ENCODE peak calls at places on chromosomes 5 and 9, in four cellular contexts. W is BJ, Q is transverse colon, K is globus pallidus. L is an unnamed sample.

GRCh38 chr9:88721028-88721427 is 186.1 kb downstream of the NXNL2 start:
- DNase-seq in W (no peak), K (no peak), Q (no peak), L (no peak)

GRCh38 chr9:129275626-129276247 is 97.7 kb upstream of the IER5L start:
- DNase-seq in Q (no peak), W (no peak), K (no peak), L (no peak)

GRCh38 chr9:78370991-78371390 is 74.1 kb downstream of the PSAT1 start:
- DNase-seq in Q (no peak), W (no peak), K (no peak), L (no peak)

GRCh38 chr5:56164371-56164770 is 68.8 kb downstream of the ANKRD55 start:
- DNase-seq in Q (no peak), K (peak), W (no peak), L (no peak)

GRCh38 chr5:148561712-148562365 is 92.5 kb downstream of the HTR4 start:
- DNase-seq in Q (peak), W (no peak), K (no peak), L (no peak)

GRCh38 chr9:38443181-38443580 is 18.9 kb upstream of the IGFBPL1 start:
- DNase-seq in W (no peak), Q (no peak), K (no peak), L (no peak)

GRCh38 chr5:36874465-36874864 is 2.1 kb upstream of the NIPBL start:
- DNase-seq in K (peak), Q (no peak), W (no peak), L (no peak)

GRCh38 chr5:174323878-174324281 is 278.4 kb downstream of the NSG2 start:
- DNase-seq in K (peak), W (no peak), Q (no peak), L (no peak)

GRCh38 chr5:2251298-2251697 is 368.6 kb upstream of the IRX4 start:
- DNase-seq in W (no peak), Q (no peak), K (no peak), L (no peak)

GRCh38 chr9:113712053-113712452 is 164.1 kb upstream of the ZNF618 start:
- DNase-seq in K (no peak), Q (peak), W (no peak), L (no peak)

GRCh38 chr5:14509556-14509955 is 72.0 kb upstream of the OTULINL start:
- DNase-seq in W (no peak), K (no peak), Q (no peak), L (no peak)

GRCh38 chr9:89021154-89021803 is 30.0 kb downstream of the S1PR3 start:
- DNase-seq in W (peak), Q (no peak), K (no peak), L (peak)

GRCh38 chr5:8814081-8814480 is 731.8 kb downstream of the SEMA5A start:
- DNase-seq in K (no peak), Q (no peak), W (no peak), L (no peak)

GRCh38 chr5:148428825-148429224 is 45.1 kb downstream of the FBXO38 start:
- DNase-seq in K (no peak), W (no peak), Q (no peak), L (no peak)

GRCh38 chr5:150320048-150320555 is 17.4 kb upstream of the ARSI start:
- DNase-seq in Q (peak), W (peak), K (peak), L (peak)

GRCh38 chr5:72378636-72379289 is 58.6 kb downstream of the PTCD2 start:
- DNase-seq in W (no peak), K (no peak), Q (no peak), L (peak)

GRCh38 chr5:2699686-2700085 is 51.8 kb downstream of the IRX2 start:
- DNase-seq in Q (no peak), W (no peak), K (no peak), L (no peak)

GRCh38 chr5:98111686-98112085 is 661.8 kb upstream of the RGMB start:
- DNase-seq in W (no peak), Q (no peak), K (no peak), L (no peak)